ENCODE peak calls at places on chromosomes 7 and 10, in five cellular contexts. Q is choroid plexus epithelial cell, H is GM19239, B is fibroblast of pulmonary artery, C is kidney. P is an unnamed sample.

GRCh38 chr10:103086261-103086660 is 106.8 kb downstream of the NT5C2 start:
- DNase-seq in Q (no peak), H (no peak), B (no peak), C (no peak), P (no peak)

GRCh38 chr7:25968205-25968993 is 183.6 kb upstream of the NFE2L3 start:
- DNase-seq in Q (no peak), H (peak), B (no peak), C (no peak), P (no peak)

GRCh38 chr10:25114036-25114411 is 60.8 kb upstream of the GPR158 start:
- DNase-seq in Q (no peak), H (no peak), B (no peak), C (no peak), P (no peak)

GRCh38 chr7:15555385-15555859 is 6.4 kb downstream of the AGMO start:
- DNase-seq in Q (peak), H (no peak), B (peak), C (no peak), P (peak)

GRCh38 chr10:27240212-27240890 is at the start of gene ACBD5:
- DNase-seq in Q (peak), H (no peak), B (peak), C (peak), P (peak)

GRCh38 chr10:86225098-86225782 is 141.4 kb downstream of the GRID1 start:
- DNase-seq in Q (peak), H (no peak), B (peak), C (peak), P (peak)

GRCh38 chr7:791481-791880 is 40.8 kb upstream of the SUN1 start:
- DNase-seq in Q (no peak), H (no peak), B (no peak), C (peak), P (no peak)

GRCh38 chr10:110793128-110793812 is 78.5 kb upstream of the PDCD4 start:
- DNase-seq in Q (no peak), H (no peak), B (no peak), C (no peak), P (no peak)

GRCh38 chr7:51190950-51191349 is 125.7 kb downstream of the COBL start:
- DNase-seq in Q (no peak), H (no peak), B (no peak), C (no peak), P (no peak)

GRCh38 chr7:26331789-26332188 is 40.1 kb downstream of the SNX10 start:
- DNase-seq in Q (no peak), H (no peak), B (no peak), C (no peak), P (no peak)

GRCh38 chr10:103451091-103451801 is 924 bp downstream of the CALHM2 start:
- DNase-seq in Q (peak), H (peak), B (peak), C (peak), P (peak)

GRCh38 chr10:123331438-123331837 is 177.2 kb downstream of the BUB3 start:
- DNase-seq in Q (peak), H (no peak), B (no peak), C (no peak), P (peak)

GRCh38 chr7:8384901-8385300 is 48.5 kb upstream of the NXPH1 start:
- DNase-seq in Q (no peak), H (no peak), B (no peak), C (no peak), P (no peak)

GRCh38 chr7:108166687-108167086 is 36.5 kb upstream of the LAMB4 start:
- DNase-seq in Q (no peak), H (no peak), B (no peak), C (no peak), P (no peak)

GRCh38 chr10:89119651-89120050 is 87.5 kb downstream of the CH25H start:
- DNase-seq in Q (no peak), H (no peak), B (no peak), C (no peak), P (no peak)

GRCh38 chr10:5283305-5284158 is 81.2 kb upstream of the UCN3 start:
- DNase-seq in Q (peak), H (no peak), B (peak), C (no peak), P (peak)

GRCh38 chr7:17083392-17084165 is 201.8 kb upstream of the AGR3 start:
- DNase-seq in Q (no peak), H (no peak), B (no peak), C (no peak), P (no peak)

GRCh38 chr10:85610381-85611092 is 756.1 kb downstream of the GRID1 start:
- DNase-seq in Q (no peak), H (no peak), B (no peak), C (no peak), P (no peak)

GRCh38 chr10:78462728-78463228 is 429.1 kb downstream of the RPS24 start:
- DNase-seq in Q (no peak), H (no peak), B (no peak), C (no peak), P (no peak)

GRCh38 chr10:72076756-72077155 is 11.6 kb downstream of the SPOCK2 start:
- DNase-seq in Q (no peak), H (no peak), B (no peak), C (no peak), P (no peak)

GRCh38 chr10:71790749-71791440 is 17.6 kb upstream of the VSIR start:
- DNase-seq in Q (no peak), H (no peak), B (no peak), C (no peak), P (no peak)

GRCh38 chr7:142568430-142569097 is 180.7 kb upstream of the PRSS1 start:
- DNase-seq in Q (peak), H (no peak), B (peak), C (no peak), P (peak)

GRCh38 chr10:43292745-43293676 is 26.1 kb upstream of the RASGEF1A start:
- DNase-seq in Q (peak), H (no peak), B (peak), C (peak), P (peak)

GRCh38 chr7:45001138-45001694 is 1.2 kb downstream of the CCM2 start:
- DNase-seq in Q (no peak), H (no peak), B (no peak), C (peak), P (no peak)